ENCODE peak calls at places on chromosomes 3 and 15, in nine cellular contexts. W is A549; C is stimulated activated CD8-positive, alpha-beta memory T cell treated with anti-CD3 and anti-CD28 coated beads, Interleukin-4, amount 100 ng/mL, for 48 hours; P is ovary; D is DMS 273 treated with DMSO at 0.1 percent for 48 hours; R is HT-29; X is nephron progenitor cell; J is stimulated activated CD4-positive, alpha-beta T cell treated with anti-CD3 and anti-CD28 coated beads, Interleukin-2, amount 100 ng/mL, for 24 hours; T is T-cell. N is an unnamed sample.

GRCh38 chr3:99023590-99024192 is 122.2 kb upstream of the DCBLD2 start:
- DNase-seq in W (peak; percentile 41), D (no peak), C (no peak), T (no peak), J (no peak), P (no peak), X (no peak), R (peak; percentile 64), N (no peak)

GRCh38 chr3:147409143-147410121 is at the start of gene ZIC1:
- DNase-seq in T (no peak), P (no peak), X (peak; percentile 69), R (no peak), D (no peak), W (no peak), J (no peak), C (no peak), N (no peak)

GRCh38 chr3:36944641-36945270 is at the start of gene TRANK1:
- DNase-seq in D (no peak), J (peak; percentile 83), P (peak; percentile 72), C (peak; percentile 86), T (peak; percentile 80), X (no peak), W (peak; percentile 47), R (no peak), N (no peak)

GRCh38 chr15:85707519-85708338 is 87.0 kb downstream of the KLHL25 start:
- DNase-seq in X (no peak), W (peak; percentile 30), D (peak; percentile 17), P (no peak), J (no peak), C (no peak), T (no peak), R (peak; percentile 7), N (peak; percentile 40)

GRCh38 chr3:155302476-155302875 is 9.0 kb upstream of the STRIT1 start:
- DNase-seq in X (no peak), W (peak; percentile 7), J (no peak), C (no peak), P (no peak), T (no peak), D (no peak), R (peak; percentile 35), N (no peak)

GRCh38 chr3:110485389-110485788 is 586.2 kb upstream of the NECTIN3 start:
- DNase-seq in C (no peak), X (no peak), R (no peak), D (no peak), T (no peak), J (no peak), P (no peak), W (no peak), N (no peak)

GRCh38 chr3:161423911-161424522 is 52.7 kb upstream of the SPTSSB start:
- DNase-seq in W (peak; percentile 37), D (no peak), X (no peak), C (no peak), R (peak; percentile 84), J (no peak), T (no peak), P (no peak), N (peak; percentile 50)

GRCh38 chr3:113867506-113867905 is 28.9 kb downstream of the GRAMD1C start:
- DNase-seq in C (no peak), W (no peak), D (no peak), X (no peak), T (no peak), P (no peak), R (no peak), J (no peak), N (no peak)

GRCh38 chr3:41202834-41203345 is 3.6 kb downstream of the CTNNB1 start:
- DNase-seq in R (peak; percentile 31), P (no peak), T (no peak), W (peak; percentile 61), C (no peak), D (peak; percentile 20), J (no peak), X (no peak), N (peak; percentile 16)

GRCh38 chr15:89167267-89168176 is 53.9 kb downstream of the RLBP1 start:
- DNase-seq in P (no peak), T (no peak), D (no peak), R (peak; percentile 59), W (peak; percentile 44), J (peak; percentile 77), C (peak; percentile 76), X (no peak), N (peak; percentile 32)

GRCh38 chr3:43632269-43632733 is 10.5 kb upstream of the ANO10 start:
- DNase-seq in J (no peak), X (no peak), T (no peak), P (no peak), R (no peak), D (peak; percentile 70), W (peak; percentile 81), C (no peak), N (no peak)

GRCh38 chr3:12987602-12988001 is 85.6 kb downstream of the IQSEC1 start:
- DNase-seq in J (no peak), P (no peak), T (no peak), X (no peak), W (no peak), C (no peak), R (no peak), D (no peak), N (no peak)

GRCh38 chr3:49351521-49352011 is 6.6 kb downstream of the GPX1 start:
- DNase-seq in P (no peak), W (peak; percentile 67), R (peak; percentile 36), X (no peak), T (no peak), C (no peak), D (no peak), J (no peak), N (no peak)

GRCh38 chr3:111913163-111913763 is 54.2 kb downstream of the PHLDB2 start:
- DNase-seq in W (no peak), P (no peak), D (no peak), R (no peak), T (no peak), X (no peak), J (no peak), C (no peak), N (no peak)

GRCh38 chr15:60047701-60048100 is 43.6 kb downstream of the FOXB1 start:
- DNase-seq in R (no peak), T (no peak), D (no peak), X (no peak), W (no peak), J (no peak), C (no peak), P (no peak), N (no peak)

GRCh38 chr3:128309026-128309425 is 155.7 kb downstream of the EEFSEC start:
- DNase-seq in C (peak; percentile 8), X (no peak), P (no peak), J (peak; percentile 4), T (no peak), W (no peak), D (no peak), R (no peak), N (no peak)

GRCh38 chr3:183306798-183307671 is 54.0 kb downstream of the B3GNT5 start:
- DNase-seq in T (no peak), R (peak; percentile 84), D (no peak), C (peak; percentile 68), W (peak; percentile 50), P (no peak), J (peak; percentile 29), X (no peak), N (no peak)

GRCh38 chr3:136283627-136284026 is 33.5 kb downstream of the PCCB start:
- DNase-seq in R (no peak), C (no peak), X (no peak), P (no peak), T (no peak), D (no peak), W (no peak), J (no peak), N (no peak)

GRCh38 chr3:41330465-41330864 is 131.2 kb downstream of the CTNNB1 start:
- DNase-seq in P (no peak), J (no peak), C (no peak), X (no peak), T (no peak), D (no peak), W (no peak), R (no peak), N (peak; percentile 7)

GRCh38 chr15:70339551-70340517 is 242.1 kb upstream of the TLE3 start:
- DNase-seq in J (no peak), X (no peak), W (no peak), R (no peak), C (peak; percentile 7), T (no peak), P (no peak), D (peak; percentile 65), N (no peak)

GRCh38 chr15:99324082-99324620 is 72.9 kb downstream of the LRRC28 start:
- DNase-seq in D (no peak), C (no peak), W (peak; percentile 92), X (no peak), J (no peak), P (no peak), R (no peak), T (no peak), N (no peak)

GRCh38 chr3:64108784-64109317 is 85.6 kb upstream of the PSMD6 start:
- DNase-seq in W (no peak), T (no peak), J (no peak), P (no peak), C (no peak), R (no peak), X (no peak), D (no peak), N (no peak)

GRCh38 chr15:33860749-33861148 is 107.5 kb upstream of the CHRM5 start:
- DNase-seq in P (no peak), W (no peak), T (no peak), J (no peak), C (no peak), X (no peak), R (no peak), D (no peak), N (no peak)

GRCh38 chr3:150177673-150178378 is 207.1 kb upstream of the PFN2 start:
- DNase-seq in D (no peak), J (no peak), X (no peak), C (no peak), T (no peak), R (no peak), W (peak; percentile 53), P (no peak), N (no peak)

GRCh38 chr3:140720242-140720641 is 42.4 kb downstream of the TRIM42 start:
- DNase-seq in D (no peak), R (no peak), J (no peak), C (no peak), X (no peak), T (no peak), P (no peak), W (no peak), N (no peak)

GRCh38 chr3:144053121-144053520 is 81.5 kb downstream of the DIPK2A start:
- DNase-seq in C (no peak), X (no peak), R (no peak), J (no peak), D (no peak), W (no peak), T (no peak), P (no peak), N (no peak)

GRCh38 chr3:115927210-115927609 is 303.9 kb downstream of the GAP43 start:
- DNase-seq in T (no peak), J (no peak), W (no peak), C (no peak), D (peak; percentile 87), X (no peak), R (no peak), P (no peak), N (no peak)

GRCh38 chr15:60340207-60340921 is 57.4 kb downstream of the ANXA2 start:
- DNase-seq in X (no peak), C (no peak), P (no peak), D (no peak), T (no peak), R (no peak), W (no peak), J (no peak), N (no peak)

GRCh38 chr3:52845157-52845556 is 10.3 kb upstream of the MUSTN1 start:
- DNase-seq in X (no peak), C (no peak), J (no peak), W (no peak), T (no peak), P (no peak), R (no peak), D (no peak), N (no peak)

GRCh38 chr3:10356461-10356897 is 35.6 kb upstream of the SEC13 start:
- DNase-seq in D (no peak), J (no peak), P (no peak), T (no peak), C (no peak), X (no peak), W (peak; percentile 44), R (no peak), N (no peak)